ENCODE peak calls at places on chromosome 4, in nine cellular contexts. L is T follicular helper cell; S is MG63; Y is C1 segment of cervical spinal cord; U is glutamatergic neuron; M is activated CD4-positive, alpha-beta T cell treated with anti-CD3 and anti-CD28 coated beads, Interleukin-2, amount 50 U/mL, for 24 hours; W is astrocyte; G is tibial artery; R is GM10248. H is an unnamed sample.

GRCh38 chr4:156763511-156763910 is 208.1 kb downstream of the PDGFC start:
- DNase-seq in L (no peak), S (no peak), Y (no peak), U (no peak), M (no peak), W (peak), G (no peak), R (no peak), H (no peak)

GRCh38 chr4:93157984-93158383 is 670.6 kb upstream of the ATOH1 start:
- DNase-seq in L (no peak), S (no peak), Y (no peak), U (no peak), M (no peak), W (no peak), G (no peak), R (no peak), H (no peak)

GRCh38 chr4:82423245-82424054 is 6.8 kb downstream of the HNRNPDL start:
- DNase-seq in L (no peak), S (no peak), Y (no peak), U (no peak), M (no peak), W (peak), G (no peak), R (no peak), H (no peak)

GRCh38 chr4:74660866-74661265 is 133.5 kb downstream of the BTC start:
- DNase-seq in L (no peak), S (no peak), Y (no peak), U (no peak), M (no peak), W (no peak), G (no peak), R (no peak), H (no peak)

GRCh38 chr4:169229571-169230028 is 41.2 kb downstream of the SH3RF1 start:
- DNase-seq in L (no peak), S (peak), Y (no peak), U (no peak), M (no peak), W (peak), G (no peak), R (no peak), H (no peak)

GRCh38 chr4:119797238-119797894 is 168.8 kb upstream of the PDE5A start:
- DNase-seq in L (no peak), S (no peak), Y (no peak), U (no peak), M (no peak), W (no peak), G (no peak), R (no peak), H (no peak)

GRCh38 chr4:120771907-120772306 is 150.6 kb downstream of the PRDM5 start:
- DNase-seq in L (no peak), S (no peak), Y (no peak), U (no peak), M (no peak), W (no peak), G (no peak), R (no peak), H (no peak)

GRCh38 chr4:2075171-2075986 is 16.3 kb downstream of the NAT8L start:
- DNase-seq in L (no peak), S (no peak), Y (no peak), U (no peak), M (no peak), W (no peak), G (peak), R (no peak), H (no peak)

GRCh38 chr4:86977621-86978184 is 42.9 kb downstream of the AFF1 start:
- DNase-seq in L (no peak), S (peak), Y (no peak), U (no peak), M (no peak), W (peak), G (no peak), R (peak), H (no peak)

GRCh38 chr4:175705407-175705806 is 106.7 kb downstream of the GPM6A start:
- DNase-seq in L (no peak), S (peak), Y (no peak), U (peak), M (no peak), W (peak), G (no peak), R (no peak), H (peak)

GRCh38 chr4:177554966-177555574 is 112.8 kb upstream of the AGA start:
- DNase-seq in L (no peak), S (no peak), Y (no peak), U (peak), M (no peak), W (no peak), G (no peak), R (peak), H (no peak)